ENCODE peak calls at places on chromosomes 4 and X, in five cellular contexts. K, T, A, L and M are unnamed samples.

GRCh38 chr4:139453041-139453370 is 915 bp upstream of the RAB33B start:
- DNase-seq in K (no peak), T (peak; percentile 49), A (no peak), L (no peak), M (no peak)

GRCh38 chrX:41085883-41086626 is 810 bp downstream of the USP9X start:
- DNase-seq in K (peak; percentile 80), T (peak; percentile 35), A (peak; percentile 61), L (peak; percentile 50), M (peak; percentile 57)

GRCh38 chr4:185755451-185755850 is 56.5 kb downstream of the SORBS2 start:
- DNase-seq in K (no peak), T (no peak), A (peak; percentile 40), L (no peak), M (no peak)

GRCh38 chr4:82423245-82424054 is 6.8 kb downstream of the HNRNPDL start:
- DNase-seq in K (no peak), T (no peak), A (no peak), L (no peak), M (no peak)

GRCh38 chr4:109977854-109978501 is 65.3 kb downstream of the EGF start:
- DNase-seq in K (no peak), T (peak; percentile 21), A (peak; percentile 51), L (peak; percentile 66), M (peak; percentile 70)

GRCh38 chr4:80073362-80074008 is 456 bp upstream of the ANTXR2 start:
- DNase-seq in K (no peak), T (no peak), A (no peak), L (no peak), M (no peak)

GRCh38 chr4:148026022-148026421 is 294.1 kb downstream of the ARHGAP10 start:
- DNase-seq in K (no peak), T (no peak), A (no peak), L (peak; percentile 13), M (no peak)

GRCh38 chr4:168859888-168860694 is 150.0 kb downstream of the CBR4 start:
- DNase-seq in K (no peak), T (no peak), A (no peak), L (no peak), M (no peak)

GRCh38 chrX:132576945-132577344 is 88.1 kb upstream of the MBNL3 start:
- DNase-seq in K (no peak), T (no peak), A (no peak), L (no peak), M (no peak)

GRCh38 chr4:40827774-40828173 is 78.0 kb downstream of the NSUN7 start:
- DNase-seq in K (no peak), T (no peak), A (no peak), L (no peak), M (no peak)

GRCh38 chr4:4226606-4227438 is at the start of gene OTOP1:
- DNase-seq in K (no peak), T (no peak), A (no peak), L (no peak), M (no peak)

GRCh38 chr4:78553526-78554060 is 2.0 kb downstream of the ANXA3 start:
- DNase-seq in K (no peak), T (no peak), A (no peak), L (peak; percentile 58), M (no peak)

GRCh38 chr4:144504853-144505252 is 141.1 kb upstream of the HHIP start:
- DNase-seq in K (no peak), T (no peak), A (no peak), L (no peak), M (no peak)

GRCh38 chr4:79823148-79823763 is 249.8 kb downstream of the ANTXR2 start:
- DNase-seq in K (peak; percentile 89), T (no peak), A (no peak), L (peak; percentile 5), M (no peak)

GRCh38 chrX:124211312-124211942 is 121.0 kb upstream of the TEX13D start:
- DNase-seq in K (no peak), T (no peak), A (peak; percentile 12), L (peak; percentile 11), M (peak; percentile 73)

GRCh38 chr4:67909910-67910905 is 26.4 kb upstream of the TMPRSS11D start:
- DNase-seq in K (no peak), T (no peak), A (peak; percentile 34), L (peak; percentile 46), M (peak; percentile 14)

GRCh38 chr4:53022162-53023100 is 160.3 kb downstream of the RASL11B start:
- DNase-seq in K (no peak), T (no peak), A (no peak), L (no peak), M (no peak)

GRCh38 chrX:138710311-138710791 is 1.2 kb downstream of the FGF13 start:
- DNase-seq in K (no peak), T (no peak), A (no peak), L (no peak), M (no peak)

GRCh38 chr4:139768913-139769312 is 103.3 kb downstream of the MGST2 start:
- DNase-seq in K (no peak), T (no peak), A (no peak), L (no peak), M (no peak)

DNA sequence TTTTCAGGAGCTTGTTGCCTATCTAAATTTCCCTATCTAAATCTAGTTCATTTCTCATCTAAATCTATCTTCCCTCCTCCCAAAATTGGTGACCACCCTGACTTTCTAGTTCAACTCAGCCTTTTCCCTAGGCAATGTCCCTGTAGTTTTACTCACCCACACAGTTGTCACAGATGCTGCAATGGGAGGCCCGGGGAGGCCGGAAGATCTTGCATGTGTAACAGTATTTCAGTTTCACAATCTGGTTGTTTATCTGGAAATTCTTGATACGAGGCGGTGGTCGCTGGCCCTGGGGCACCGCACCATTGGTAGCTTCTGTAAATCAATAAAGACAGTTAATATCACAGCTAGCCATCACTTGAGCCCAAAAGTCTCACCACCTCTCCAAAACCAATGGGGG is 20.2 kb downstream of the ZDHHC9 start:
- DNase-seq in K (no peak), T (no peak), A (no peak), L (no peak), M (no peak)
- TF ChIP-seq CTCF in K (no peak), T (no peak), A (no peak), L (no peak), M (no peak)

GRCh38 chr4:7788687-7789425 is 150.8 kb downstream of the AFAP1 start:
- DNase-seq in K (peak; percentile 82), T (peak; percentile 68), A (no peak), L (peak; percentile 19), M (no peak)
- H3K27ac ChIP-seq in K (no peak overlapping the region), T (no peak overlapping the region), A (no peak overlapping the region), L (no peak overlapping the region), M (no peak overlapping the region)

DNA sequence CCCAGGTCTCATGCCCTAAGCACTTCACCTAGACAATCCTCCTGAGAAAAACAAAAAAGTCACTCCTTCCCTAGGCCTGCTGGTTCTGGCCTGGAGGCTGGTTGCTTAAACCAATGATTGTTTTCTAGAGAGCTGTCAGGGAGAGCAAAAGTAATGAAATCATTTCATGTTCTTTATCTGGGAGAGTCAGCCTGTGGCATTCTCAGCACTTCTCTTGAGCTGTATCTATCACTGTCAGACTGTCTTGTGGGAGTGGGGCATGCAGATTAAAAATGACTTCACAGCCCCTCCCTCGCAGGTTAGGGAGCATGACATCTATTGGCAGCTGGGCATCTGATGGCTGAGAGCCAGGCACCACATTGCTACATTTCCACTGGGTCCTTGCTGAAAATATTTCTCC is 20.4 kb upstream of the TMEM154 start:
- DNase-seq in K (no peak), T (no peak), A (no peak), L (no peak), M (no peak)
- H3K4me1 ChIP-seq in K (no peaks in the 10 kb centered on the region), T (peaks cover 13% of the 10 kb centered on the region), A (no peaks in the 10 kb centered on the region), L (no peaks in the 10 kb centered on the region), M (peaks cover 8% of the 10 kb centered on the region)

GRCh38 chr4:184112006-184112550 is 105.6 kb downstream of the ENPP6 start:
- DNase-seq in K (no peak), T (no peak), A (no peak), L (no peak), M (no peak)

GRCh38 chr4:184104419-184105101 is 113.1 kb downstream of the ENPP6 start:
- DNase-seq in K (no peak), T (no peak), A (no peak), L (no peak), M (no peak)

GRCh38 chr4:184110452-184110851 is 107.2 kb downstream of the ENPP6 start:
- DNase-seq in K (no peak), T (no peak), A (no peak), L (no peak), M (no peak)

GRCh38 chr4:184111433-184111832 is 106.2 kb downstream of the ENPP6 start:
- DNase-seq in K (no peak), T (no peak), A (no peak), L (no peak), M (no peak)

DNA sequence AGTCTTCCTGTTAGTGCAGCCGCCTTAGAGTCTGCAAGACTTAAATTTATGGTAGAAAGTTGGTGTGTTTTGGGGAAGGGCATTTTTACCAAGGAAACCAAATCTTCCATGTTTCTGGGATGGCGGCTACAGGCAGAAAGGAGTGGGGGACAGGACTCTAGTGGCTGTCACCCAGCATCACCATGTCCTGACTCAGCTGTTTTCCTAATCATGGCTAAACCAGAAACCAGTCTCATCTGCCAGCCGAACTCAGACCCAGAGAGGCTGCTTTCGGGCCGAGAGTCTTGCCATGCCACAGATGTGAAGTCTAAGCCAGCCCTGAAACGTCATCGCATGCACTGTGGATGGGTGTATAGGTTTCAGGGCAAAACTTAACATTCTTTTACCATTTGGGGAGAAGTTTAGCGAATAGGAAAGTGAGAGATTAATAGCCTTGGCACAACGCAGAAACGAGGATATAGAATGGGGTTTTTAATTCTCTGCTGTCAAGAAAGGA is 109.6 kb downstream of the ENPP6 start:
- DNase-seq in K (no peak), T (no peak), A (no peak), L (no peak), M (no peak)
- TF ChIP-seq CTCF in K (no peak), T (no peak), A (no peak), L (no peak), M (no peak)

DNA sequence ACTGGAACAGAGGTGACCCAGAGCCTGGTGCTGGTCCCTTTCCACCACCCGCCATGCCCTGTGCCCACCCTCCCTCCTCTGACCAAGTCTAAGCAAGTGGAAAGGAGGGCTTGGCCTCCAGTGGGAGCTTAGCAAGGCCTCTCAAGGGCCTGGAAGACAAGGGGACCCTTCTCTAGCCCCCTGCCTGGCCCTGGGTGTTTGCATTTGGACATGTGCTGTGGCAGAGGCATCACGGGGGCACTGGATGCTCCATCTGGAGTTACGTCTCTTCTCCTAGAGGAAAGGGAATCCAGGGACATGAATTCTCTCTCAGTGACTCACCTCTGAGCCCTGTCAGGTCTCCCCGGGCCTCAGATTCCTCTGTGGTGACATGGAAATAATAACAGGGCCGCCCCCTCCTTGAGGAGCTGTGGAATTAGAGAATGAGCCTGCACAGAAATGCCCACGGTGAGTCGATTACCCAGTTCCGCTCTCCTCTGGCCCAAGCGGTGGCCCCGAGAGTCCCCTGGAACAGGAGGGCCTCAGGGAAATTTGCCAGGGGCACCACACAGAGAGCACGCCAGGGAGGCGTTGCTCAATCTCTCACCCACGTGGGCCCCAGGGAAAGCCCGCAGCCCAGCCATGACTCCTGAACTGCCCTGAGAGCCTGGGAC is 189.7 kb downstream of the BCOR start:
- DNase-seq in K (peak; percentile 86), T (peak; percentile 18), A (peak; percentile 45), L (peak; percentile 88), M (peak; percentile 54)
- H3K27ac ChIP-seq in K (peak overlapping the region; percentile 72), T (no peak overlapping the region), A (peak overlapping the region; percentile 72), L (peak overlapping the region; percentile 46), M (no peak overlapping the region)

DNA sequence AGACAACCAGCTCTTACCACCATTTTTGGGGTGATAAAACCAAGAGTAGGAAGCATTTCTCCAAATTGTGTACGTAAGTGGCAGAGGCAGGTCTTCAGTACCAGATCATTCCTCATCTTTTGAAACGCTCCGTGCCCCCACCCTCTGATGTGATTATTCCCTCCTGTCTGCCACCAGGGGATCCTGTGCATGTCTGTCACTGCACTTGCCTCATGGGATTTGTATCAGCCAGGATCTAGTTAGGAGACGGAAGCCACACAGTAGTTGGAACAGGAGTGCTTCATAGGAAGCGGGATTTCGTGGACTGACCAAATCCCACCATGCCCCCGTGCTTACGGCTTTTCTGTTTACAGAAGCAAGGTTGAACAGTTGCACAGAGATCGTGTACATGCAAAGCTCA is 75.5 kb downstream of the SHROOM2 start:
- DNase-seq in K (no peak), T (no peak), A (no peak), L (no peak), M (no peak)
- H3K4me1 ChIP-seq in K (no peaks in the 10 kb centered on the region), T (no peaks in the 10 kb centered on the region), A (peaks cover 20% of the 10 kb centered on the region), L (peaks cover 33% of the 10 kb centered on the region), M (no peaks in the 10 kb centered on the region)